ENCODE peak calls at places on chromosomes 3 and 15, in five cellular contexts. M is GM20000, J is GM12865, L is AG09319, U is upper lobe of right lung. F is an unnamed sample.

GRCh38 chr3:71087109-71088018 is 496.2 kb downstream of the FOXP1 start:
- DNase-seq in M (peak), J (peak), L (no peak), U (no peak), F (peak)

GRCh38 chr15:90911302-90911623 is 8.2 kb downstream of the MAN2A2 start:
- DNase-seq in M (no peak), J (no peak), L (no peak), U (no peak), F (no peak)

GRCh38 chr15:91855241-91855640 is 1.7 kb downstream of the SLCO3A1 start:
- DNase-seq in M (no peak), J (no peak), L (no peak), U (no peak), F (no peak)

GRCh38 chr3:165491487-165491886 is 295.3 kb upstream of the SLITRK3 start:
- DNase-seq in M (no peak), J (no peak), L (no peak), U (no peak), F (no peak)

GRCh38 chr3:71143493-71143892 is 440.0 kb downstream of the FOXP1 start:
- DNase-seq in M (no peak), J (no peak), L (no peak), U (no peak), F (no peak)

GRCh38 chr15:40809051-40809450 is 1.8 kb upstream of the DNAJC17 start:
- DNase-seq in M (peak), J (peak), L (no peak), U (no peak), F (peak)

GRCh38 chr3:124315215-124316033 is 323.5 kb upstream of the ROPN1 start:
- DNase-seq in M (no peak), J (no peak), L (no peak), U (no peak), F (no peak)

GRCh38 chr3:112074616-112075497 is 11.3 kb upstream of the C3orf52 start:
- DNase-seq in M (no peak), J (peak), L (peak), U (peak), F (peak)

GRCh38 chr3:65751123-65751700 is 287.5 kb downstream of the MAGI1 start:
- DNase-seq in M (peak), J (peak), L (no peak), U (no peak), F (peak)

GRCh38 chr3:33911525-33912322 is 113.3 kb downstream of the PDCD6IP start:
- DNase-seq in M (no peak), J (no peak), L (no peak), U (no peak), F (no peak)

GRCh38 chr3:124292329-124292728 is 300.4 kb upstream of the ROPN1 start:
- DNase-seq in M (no peak), J (no peak), L (no peak), U (no peak), F (no peak)

GRCh38 chr3:131031660-131032059 is 5.0 kb downstream of the NEK11 start:
- DNase-seq in M (no peak), J (no peak), L (no peak), U (no peak), F (no peak)

GRCh38 chr3:72375237-72376154 is 472.7 kb downstream of the SHQ1 start:
- DNase-seq in M (peak), J (peak), L (no peak), U (no peak), F (peak)

GRCh38 chr3:72134989-72135451 is 350.1 kb upstream of the PROK2 start:
- DNase-seq in M (peak), J (peak), L (no peak), U (no peak), F (peak)

GRCh38 chr3:26628915-26629314 is 6.3 kb downstream of the LRRC3B start:
- DNase-seq in M (no peak), J (no peak), L (no peak), U (no peak), F (no peak)

GRCh38 chr3:12984023-12984823 is 89.0 kb downstream of the IQSEC1 start:
- DNase-seq in M (peak), J (peak), L (peak), U (no peak), F (peak)

GRCh38 chr3:65597225-65597951 is 441.3 kb downstream of the MAGI1 start:
- DNase-seq in M (no peak), J (no peak), L (no peak), U (peak), F (peak)

GRCh38 chr15:58491151-58491473 is 59.3 kb downstream of the LIPC start:
- DNase-seq in M (no peak), J (no peak), L (no peak), U (no peak), F (no peak)

GRCh38 chr3:3110299-3110630 is at the start of gene IL5RA:
- DNase-seq in M (no peak), J (peak), L (no peak), U (no peak), F (no peak)

GRCh38 chr3:14441920-14442300 is 39.5 kb downstream of the SLC6A6 start:
- DNase-seq in M (no peak), J (no peak), L (no peak), U (no peak), F (no peak)

GRCh38 chr3:13700889-13701288 is 152.0 kb downstream of the FBLN2 start:
- DNase-seq in M (no peak), J (no peak), L (no peak), U (peak), F (no peak)

GRCh38 chr15:76994001-76994400 is 925 bp upstream of the PSTPIP1 start:
- DNase-seq in M (no peak), J (no peak), L (no peak), U (peak), F (no peak)

GRCh38 chr3:155554777-155555445 is 190.0 kb downstream of the PLCH1 start:
- DNase-seq in M (peak), J (peak), L (no peak), U (no peak), F (no peak)

GRCh38 chr3:126130981-126131750 is 47.2 kb upstream of the SLC41A3 start:
- DNase-seq in M (no peak), J (no peak), L (no peak), U (peak), F (no peak)

GRCh38 chr15:74432271-74432967 is 1.3 kb downstream of the SEMA7A start:
- DNase-seq in M (no peak), J (no peak), L (no peak), U (no peak), F (peak)

GRCh38 chr3:38022887-38023709 is 6.3 kb downstream of the PLCD1 start:
- DNase-seq in M (no peak), J (no peak), L (no peak), U (peak), F (no peak)

GRCh38 chr15:71085809-71086208 is 29.5 kb upstream of the THSD4 start:
- DNase-seq in M (no peak), J (no peak), L (no peak), U (no peak), F (no peak)

GRCh38 chr3:186261638-186262037 is 100.4 kb downstream of the DGKG start:
- DNase-seq in M (peak), J (peak), L (no peak), U (no peak), F (peak)

GRCh38 chr3:39850707-39851014 is 41.3 kb downstream of the MYRIP start:
- DNase-seq in M (no peak), J (no peak), L (no peak), U (no peak), F (no peak)

GRCh38 chr3:197124713-197125112 is 95.1 kb upstream of the MELTF start:
- DNase-seq in M (no peak), J (no peak), L (no peak), U (no peak), F (no peak)

GRCh38 chr15:43253431-43254403 is 13.0 kb downstream of the TGM5 start:
- DNase-seq in M (peak), J (peak), L (no peak), U (no peak), F (peak)

DNA sequence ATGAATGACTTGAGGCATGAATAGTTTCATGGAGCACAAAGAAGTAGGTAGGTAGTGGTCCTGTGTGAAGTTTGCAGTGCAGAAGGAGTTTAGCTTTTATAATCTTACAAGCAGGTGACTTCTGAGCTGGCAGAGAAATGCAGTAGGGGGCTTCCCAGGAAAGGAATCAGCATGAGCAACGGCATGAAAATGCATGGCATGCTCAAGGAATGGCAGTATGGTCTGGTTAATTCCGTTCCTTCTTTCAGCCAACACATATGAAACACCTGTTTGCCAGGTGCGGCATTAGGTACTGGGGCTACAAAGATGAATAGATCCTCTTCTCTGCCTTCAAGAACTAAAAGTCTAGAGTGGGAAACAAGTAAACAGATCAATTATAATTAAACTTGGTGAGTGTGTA is 138.0 kb upstream of the BHLHE40 start:
- DNase-seq in M (no peak), J (no peak), L (no peak), U (no peak), F (no peak)
- TF ChIP-seq CTCF in M (no peak), J (no peak), L (no peak), U (no peak), F (no peak)

DNA sequence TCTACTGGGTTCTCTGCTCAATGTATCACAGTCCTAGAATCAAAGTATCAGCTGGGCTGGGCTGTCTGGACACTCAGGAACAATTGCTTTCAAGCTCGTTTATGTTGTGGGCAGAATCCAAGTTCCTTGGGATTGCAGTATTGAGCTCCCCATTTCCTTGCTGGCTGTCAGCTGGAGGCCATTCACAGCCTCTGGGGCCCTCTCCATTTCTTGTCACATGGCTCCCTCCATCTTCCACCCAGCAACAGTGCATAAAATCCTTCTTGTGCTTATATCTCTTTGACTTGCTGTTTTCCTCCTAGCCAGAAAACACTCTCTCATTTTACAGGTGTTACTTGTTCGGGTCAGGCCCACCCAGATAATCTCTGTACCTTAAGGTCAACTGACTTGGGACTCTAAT is 363.5 kb downstream of the IGSF11 start:
- DNase-seq in M (no peak), J (no peak), L (no peak), U (no peak), F (no peak)
- TF ChIP-seq CTCF in M (no peak), J (no peak), L (no peak), U (no peak), F (no peak)

GRCh38 chr3:8336456-8336855 is 165.2 kb upstream of the LMCD1 start:
- DNase-seq in M (no peak), J (no peak), L (no peak), U (no peak), F (no peak)
- TF ChIP-seq CTCF in M (no peak), J (peak), L (peak), U (peak), F (no peak)

DNA sequence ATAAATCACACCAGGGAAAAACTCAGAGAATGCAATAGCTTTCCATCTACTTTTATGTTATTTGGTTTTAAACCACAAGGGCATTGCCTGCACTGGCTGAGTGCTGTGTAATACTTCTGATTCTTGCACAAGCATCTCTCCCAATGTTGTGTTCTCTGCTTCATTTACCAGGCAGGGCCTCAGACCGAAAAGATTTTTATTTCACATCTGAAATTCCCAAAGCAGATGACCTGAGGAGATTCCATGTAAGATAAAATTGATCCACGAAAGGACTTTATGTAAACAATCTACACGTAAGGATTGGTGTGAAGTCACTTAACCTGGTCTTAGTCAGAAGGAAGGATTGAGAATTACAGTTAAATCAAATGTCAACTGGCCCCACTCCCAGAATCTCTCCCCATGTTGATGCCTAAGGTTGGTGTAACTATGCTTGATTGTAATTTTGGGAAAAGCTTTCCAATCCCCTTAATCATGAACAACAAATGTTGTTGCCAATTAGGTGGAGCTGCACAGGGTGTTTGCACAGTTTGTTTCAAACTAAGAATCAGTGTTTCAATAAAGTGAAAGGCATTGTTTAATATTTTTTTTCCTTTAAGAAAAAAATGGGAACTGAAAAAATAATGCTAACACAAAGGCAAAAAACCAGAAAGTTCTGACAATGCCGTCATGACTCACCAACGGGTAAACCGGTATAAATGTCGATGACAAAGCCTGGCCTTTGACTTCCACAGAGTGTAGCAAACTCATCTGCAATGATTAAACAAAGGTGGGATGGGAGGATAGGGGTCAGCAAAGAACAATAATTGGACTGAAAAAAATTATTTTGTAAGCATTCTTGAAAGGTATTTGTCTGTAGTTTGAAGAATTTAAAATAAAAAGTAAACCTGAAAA is 128.6 kb downstream of the DUT start:
- DNase-seq in M (no peak), J (no peak), L (peak), U (no peak), F (no peak)
- TF ChIP-seq CTCF in M (no peak), J (no peak), L (no peak), U (no peak), F (no peak)

GRCh38 chr15:84750583-84751092 is 2.2 kb downstream of the ZNF592 start:
- DNase-seq in M (peak), J (peak), L (no peak), U (no peak), F (peak)

GRCh38 chr15:84747423-84748273 is 744 bp upstream of the ZNF592 start:
- DNase-seq in M (no peak), J (peak), L (no peak), U (peak), F (peak)

GRCh38 chr15:84749111-84749991 is 959 bp downstream of the ZNF592 start:
- DNase-seq in M (peak), J (peak), L (no peak), U (peak), F (no peak)

GRCh38 chr15:84752195-84752594 is 3.8 kb downstream of the ZNF592 start:
- DNase-seq in M (no peak), J (no peak), L (no peak), U (no peak), F (no peak)

DNA sequence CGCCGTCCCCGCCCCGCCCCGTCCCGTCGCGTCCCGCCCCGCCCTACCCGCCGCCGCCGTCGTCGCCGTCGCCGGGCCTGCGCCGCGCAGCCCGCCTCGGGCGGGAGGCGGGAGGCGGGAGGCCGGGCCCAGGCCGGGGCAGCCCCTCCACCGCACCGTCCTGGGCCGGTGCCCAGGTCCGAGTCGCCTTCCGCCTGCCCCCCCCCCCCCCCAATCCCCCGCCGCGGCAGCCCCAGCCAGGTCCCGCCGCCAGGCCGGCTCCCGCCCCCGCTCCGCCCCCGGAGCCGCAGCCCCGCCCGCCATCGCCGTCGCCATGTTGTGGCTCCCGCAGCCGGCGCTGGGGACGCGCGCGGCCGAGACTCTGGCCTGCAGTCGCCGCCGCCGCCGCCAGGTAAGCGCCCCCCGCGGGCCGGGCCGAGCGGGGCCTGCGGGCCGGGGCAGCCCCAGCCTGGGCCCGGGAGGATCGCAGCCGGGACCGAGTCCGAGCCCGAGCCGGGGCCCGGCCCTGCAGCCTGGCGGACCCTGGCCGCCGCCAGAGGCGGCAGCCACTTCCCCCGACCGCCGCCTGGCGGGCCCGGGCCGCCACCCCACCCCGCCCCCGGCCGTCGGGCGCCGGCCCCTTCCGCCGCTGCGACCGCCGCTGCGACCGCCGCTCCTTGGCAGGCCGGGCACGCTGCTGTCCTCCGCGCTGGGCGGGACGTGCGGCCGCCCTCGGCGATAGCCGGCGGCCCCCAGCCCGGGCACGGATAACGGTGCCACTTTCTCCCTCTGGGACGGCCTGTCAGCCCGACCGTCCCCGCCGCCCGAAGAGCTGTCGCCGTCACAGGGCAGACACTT is at the start of gene ZNF592:
- DNase-seq in M (peak), J (peak), L (peak), U (peak), F (peak)
- TF ChIP-seq CTCF in M (no peak), J (peak), L (no peak), U (no peak), F (no peak)

F was measured in GM13976.